ENCODE peak calls at places on chromosomes 13 and 19, in five cellular contexts. A, Q, B, M and D are unnamed samples.

GRCh38 chr19:7703332-7703731 is 1.4 kb upstream of the FCER2 start:
- DNase-seq in A (no peak), Q (no peak), B (peak; percentile 12), M (no peak), D (no peak)

GRCh38 chr13:36124236-36124822 is 6.9 kb downstream of the DCLK1 start:
- DNase-seq in A (peak; percentile 78), Q (peak; percentile 74), B (peak; percentile 13), M (no peak), D (no peak)

GRCh38 chr13:112587767-112588489 is at the start of gene TUBGCP3:
- DNase-seq in A (peak; percentile 60), Q (peak; percentile 75), B (peak; percentile 87), M (peak; percentile 88), D (peak; percentile 76)

GRCh38 chr13:26518433-26519084 is 38.9 kb upstream of the WASF3 start:
- DNase-seq in A (no peak), Q (no peak), B (no peak), M (no peak), D (no peak)

GRCh38 chr13:39875583-39875982 is 220.1 kb downstream of the COG6 start:
- DNase-seq in A (no peak), Q (no peak), B (no peak), M (no peak), D (no peak)

GRCh38 chr19:15115080-15115479 is 7.9 kb downstream of the SYDE1 start:
- DNase-seq in A (no peak), Q (no peak), B (peak; percentile 60), M (peak; percentile 91), D (no peak)

GRCh38 chr19:48203794-48204628 is 33.5 kb downstream of the ZSWIM9 start:
- DNase-seq in A (peak; percentile 93), Q (peak; percentile 97), B (peak; percentile 97), M (peak; percentile 92), D (peak; percentile 84)

GRCh38 chr19:31307270-31307669 is 42.0 kb downstream of the TSHZ3 start:
- DNase-seq in A (no peak), Q (no peak), B (no peak), M (no peak), D (peak; percentile 19)

GRCh38 chr19:6086081-6086858 is 24.0 kb downstream of the RFX2 start:
- DNase-seq in A (no peak), Q (peak; percentile 74), B (no peak), M (no peak), D (no peak)

GRCh38 chr13:49097374-49097773 is 121.7 kb downstream of the FNDC3A start:
- DNase-seq in A (peak; percentile 48), Q (peak; percentile 97), B (no peak), M (no peak), D (no peak)

GRCh38 chr19:38707512-38708114 is 36.7 kb downstream of the CAPN12 start:
- DNase-seq in A (no peak), Q (no peak), B (peak; percentile 77), M (peak; percentile 76), D (no peak)

GRCh38 chr19:15426485-15427349 is 7.9 kb upstream of the AKAP8L start:
- DNase-seq in A (no peak), Q (no peak), B (no peak), M (no peak), D (no peak)

GRCh38 chr13:35927554-35927953 is 203.6 kb downstream of the DCLK1 start:
- DNase-seq in A (peak; percentile 91), Q (peak; percentile 13), B (no peak), M (no peak), D (no peak)

GRCh38 chr19:10987621-10988297 is 26.9 kb downstream of the SMARCA4 start:
- DNase-seq in A (no peak), Q (no peak), B (no peak), M (no peak), D (no peak)

GRCh38 chr13:28349901-28350654 is 144.8 kb downstream of the FLT1 start:
- DNase-seq in A (no peak), Q (no peak), B (no peak), M (no peak), D (no peak)

GRCh38 chr13:44266772-44267171 is 106.9 kb upstream of the SERP2 start:
- DNase-seq in A (no peak), Q (no peak), B (no peak), M (no peak), D (no peak)

GRCh38 chr19:7628589-7629311 is 595 bp downstream of the XAB2 start:
- DNase-seq in A (no peak), Q (no peak), B (no peak), M (no peak), D (no peak)

GRCh38 chr19:16301999-16302694 is 22.5 kb upstream of the KLF2 start:
- DNase-seq in A (peak; percentile 64), Q (peak; percentile 83), B (no peak), M (no peak), D (no peak)

GRCh38 chr13:94328336-94329041 is 151.0 kb downstream of the DCT start:
- DNase-seq in A (no peak), Q (no peak), B (no peak), M (no peak), D (no peak)

GRCh38 chr19:44775676-44776240 is 1.9 kb upstream of the CBLC start:
- DNase-seq in A (no peak), Q (no peak), B (no peak), M (no peak), D (no peak)

GRCh38 chr19:44774614-44775013 is 3.1 kb upstream of the CBLC start:
- DNase-seq in A (no peak), Q (no peak), B (no peak), M (no peak), D (no peak)

GRCh38 chr19:44779150-44779549 is 1.5 kb downstream of the CBLC start:
- DNase-seq in A (no peak), Q (no peak), B (no peak), M (no peak), D (no peak)

GRCh38 chr19:44776402-44777096 is 1.1 kb upstream of the CBLC start:
- DNase-seq in A (no peak), Q (peak; percentile 86), B (no peak), M (no peak), D (no peak)

DNA sequence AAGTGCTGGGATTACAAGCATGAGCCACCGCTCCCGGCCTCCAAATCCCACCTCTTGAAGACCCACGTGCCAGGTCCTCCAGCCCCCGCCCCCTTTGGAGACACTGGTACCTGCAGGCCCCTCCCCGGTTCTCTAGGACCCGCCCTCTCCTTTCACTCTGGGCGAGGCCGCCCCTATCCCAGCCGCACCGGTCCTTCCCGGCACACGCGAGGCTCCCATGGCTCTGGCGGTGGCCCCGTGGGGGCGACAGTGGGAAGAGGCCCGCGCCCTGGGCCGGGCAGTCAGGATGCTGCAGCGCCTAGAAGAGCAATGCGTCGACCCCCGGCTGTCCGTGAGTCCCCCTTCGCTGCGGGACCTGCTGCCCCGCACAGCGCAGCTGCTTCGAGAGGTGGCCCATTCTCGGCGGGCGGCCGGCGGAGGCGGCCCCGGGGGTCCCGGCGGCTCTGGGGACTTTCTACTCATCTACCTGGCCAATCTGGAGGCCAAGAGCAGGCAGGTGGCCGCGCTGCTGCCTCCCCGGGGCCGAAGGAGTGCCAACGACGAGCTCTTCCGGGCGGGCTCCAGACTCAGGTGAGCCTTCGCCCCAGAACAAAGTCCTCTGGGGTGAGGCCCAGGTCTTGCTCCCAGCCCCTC is at the start of gene CBLC:
- DNase-seq in A (no peak), Q (peak; percentile 95), B (peak; percentile 95), M (no peak), D (no peak)
- TF ChIP-seq CTCF in A (no peak), Q (no peak), B (peak; percentile 7), M (no peak), D (no peak)

GRCh38 chr13:23086951-23087350 is 93.8 kb upstream of the SGCG start:
- DNase-seq in A (no peak), Q (no peak), B (no peak), M (no peak), D (no peak)

GRCh38 chr13:23081901-23082300 is 98.9 kb upstream of the SGCG start:
- DNase-seq in A (no peak), Q (no peak), B (no peak), M (no peak), D (no peak)

GRCh38 chr13:23087884-23088283 is 92.9 kb upstream of the SGCG start:
- DNase-seq in A (no peak), Q (no peak), B (peak; percentile 41), M (no peak), D (no peak)
- TF ChIP-seq CTCF in A (peak; percentile 9), Q (peak; percentile 33), B (no peak), M (peak; percentile 36), D (peak; percentile 53)

DNA sequence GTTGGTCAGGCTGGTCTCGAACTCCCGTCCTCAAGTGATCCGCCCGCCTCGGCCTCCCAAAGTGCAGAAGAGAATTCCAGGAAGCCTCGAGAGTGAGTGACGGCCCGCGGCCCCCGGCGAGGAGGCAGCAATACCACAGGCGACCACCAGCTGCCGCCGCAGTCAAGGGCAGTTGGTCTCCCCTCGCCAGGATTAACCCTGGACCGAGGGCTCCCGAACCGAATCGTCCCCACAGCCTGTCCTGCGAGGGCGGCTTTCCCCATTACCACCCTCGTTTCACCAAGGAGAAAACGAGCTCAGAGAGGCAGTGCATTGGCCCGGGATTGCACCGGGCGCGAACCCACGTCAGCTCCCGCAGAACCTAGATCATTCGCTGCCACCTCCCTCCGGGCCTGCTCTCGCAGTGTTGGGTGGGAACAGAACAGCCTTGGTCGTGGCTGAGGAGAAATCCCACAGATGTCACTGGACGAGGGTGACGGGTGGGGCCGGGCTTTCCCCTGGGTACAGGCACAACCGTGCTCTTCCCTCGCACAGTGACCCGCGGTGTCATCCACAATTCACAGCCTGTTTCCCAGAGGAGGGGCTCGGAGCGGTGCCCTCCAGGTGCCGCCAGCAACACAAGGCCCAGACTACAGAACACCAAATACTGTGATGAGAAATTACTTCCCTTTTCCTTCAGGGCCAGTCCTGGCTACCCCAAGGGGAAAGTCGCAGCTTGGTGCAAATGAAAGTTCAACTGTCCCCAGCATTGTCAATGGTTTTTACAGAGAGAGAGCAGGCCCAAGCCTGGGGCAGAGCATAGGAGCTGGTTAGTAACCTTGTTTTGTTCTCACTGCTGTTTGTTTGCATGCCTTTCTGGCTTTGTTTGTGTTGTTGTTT is 24.8 kb downstream of the C2CD4C start:
- DNase-seq in A (no peak), Q (no peak), B (peak; percentile 52), M (peak; percentile 45), D (no peak)
- TF ChIP-seq CTCF in A (peak; percentile 11), Q (no peak), B (peak; percentile 47), M (peak; percentile 54), D (peak; percentile 37)

GRCh38 chr19:55339225-55340143 is at the start of gene KMT5C:
- DNase-seq in A (peak; percentile 100), Q (peak; percentile 100), B (peak; percentile 100), M (peak; percentile 100), D (peak; percentile 100)
- TF ChIP-seq CTCF in A (no peak), Q (no peak), B (peak; percentile 24), M (peak; percentile 46), D (peak; percentile 12)

GRCh38 chr13:41649659-41650058 is 192.3 kb downstream of the RGCC start:
- DNase-seq in A (no peak), Q (peak; percentile 9), B (no peak), M (no peak), D (no peak)
- TF ChIP-seq CTCF in A (peak; percentile 36), Q (peak; percentile 17), B (no peak), M (peak; percentile 35), D (peak; percentile 14)

GRCh38 chr13:58960909-58961308 is 1202.8 kb downstream of the DIAPH3 start:
- DNase-seq in A (peak; percentile 15), Q (peak; percentile 14), B (no peak), M (no peak), D (no peak)
- TF ChIP-seq CTCF in A (peak; percentile 18), Q (peak; percentile 17), B (no peak), M (peak; percentile 30), D (no peak)

GRCh38 chr19:2602391-2603181 is 99.9 kb downstream of the GNG7 start:
- DNase-seq in A (peak; percentile 96), Q (peak; percentile 62), B (peak; percentile 87), M (peak; percentile 83), D (no peak)
- TF ChIP-seq CTCF in A (no peak), Q (no peak), B (no peak), M (no peak), D (no peak)